ENCODE peak calls at places on chromosomes 5 and 9, in five cellular contexts. I is trophoblast cell, A is neuronal stem cell, U is H9, B is H1. D is an unnamed sample.

GRCh38 chr5:95826949-95827595 is 4.5 kb upstream of the GLRX start:
- DNase-seq in I (no peak), A (no peak), U (no peak), B (no peak), D (no peak)

GRCh38 chr5:93304851-93305250 is 276.2 kb downstream of the NR2F1-AS1 start:
- DNase-seq in I (no peak), B (no peak), U (no peak), A (no peak), D (no peak)

GRCh38 chr5:77629553-77630245 is 8.8 kb downstream of the OTP start:
- DNase-seq in U (peak; percentile 66), A (no peak), B (no peak), I (no peak), D (no peak)

GRCh38 chr9:137267933-137268355 is 9.6 kb upstream of the TOR4A start:
- DNase-seq in A (no peak), B (no peak), U (no peak), I (no peak), D (peak; percentile 79)

GRCh38 chr9:134040176-134040565 is 14.9 kb downstream of the BRD3OS start:
- DNase-seq in I (no peak), A (no peak), U (no peak), B (no peak), D (no peak)

GRCh38 chr5:16693879-16694278 is 77.1 kb upstream of the RETREG1 start:
- DNase-seq in A (no peak), B (no peak), I (no peak), U (no peak), D (no peak)

GRCh38 chr9:108921200-108921599 is 12.7 kb downstream of the ELP1 start:
- DNase-seq in B (no peak), A (no peak), U (no peak), I (no peak), D (no peak)

GRCh38 chr5:124301222-124301621 is 445.2 kb downstream of the ZNF608 start:
- DNase-seq in A (no peak), I (no peak), B (no peak), U (no peak), D (no peak)

GRCh38 chr9:5629312-5630037 is 568 bp downstream of the RIC1 start:
- DNase-seq in I (peak; percentile 33), A (peak; percentile 17), U (peak; percentile 39), B (no peak), D (peak; percentile 71)
- H4K8ac ChIP-seq in I (peak overlapping the region; percentile 3), A (no peak overlapping the region), U (no peak overlapping the region), B (peak overlapping the region; percentile 51), D (peak overlapping the region; percentile 75)

GRCh38 chr5:58543723-58544122 is 39.2 kb upstream of the RAB3C start:
- DNase-seq in U (no peak), I (peak; percentile 36), B (no peak), A (no peak), D (no peak)

GRCh38 chr5:58544926-58545325 is 37.9 kb upstream of the RAB3C start:
- DNase-seq in U (no peak), B (no peak), A (no peak), I (no peak), D (no peak)

GRCh38 chr5:58545912-58546311 is 37.0 kb upstream of the RAB3C start:
- DNase-seq in A (no peak), I (peak; percentile 43), U (no peak), B (no peak), D (no peak)

GRCh38 chr5:58544195-58544594 is 38.7 kb upstream of the RAB3C start:
- DNase-seq in I (no peak), B (no peak), U (no peak), A (no peak), D (no peak)

DNA sequence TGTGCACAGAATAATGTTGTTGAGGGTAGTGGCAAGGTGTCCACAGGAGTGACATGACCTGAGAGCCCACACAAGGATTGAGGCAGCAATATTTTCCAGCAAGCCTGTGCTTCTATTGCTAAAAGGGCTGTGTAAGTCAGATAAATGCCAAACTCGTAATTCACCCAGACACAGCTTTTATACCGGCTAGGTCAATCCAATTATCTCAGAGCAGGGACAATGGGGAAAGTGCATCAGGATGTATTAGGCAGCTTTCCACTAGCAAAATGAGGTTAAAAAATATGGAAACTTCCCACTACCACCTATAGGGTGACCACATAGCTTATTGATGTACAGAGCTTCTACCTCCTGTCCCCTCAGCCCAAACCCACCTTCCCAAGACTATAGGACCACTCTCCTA is 34.8 kb upstream of the RAB3C start:
- DNase-seq in U (no peak), A (no peak), I (no peak), B (no peak), D (no peak)
- H2BK12ac ChIP-seq in U (no peak overlapping the region), A (no peak overlapping the region), I (no peak overlapping the region), B (no peak overlapping the region), D (no peak overlapping the region)

DNA sequence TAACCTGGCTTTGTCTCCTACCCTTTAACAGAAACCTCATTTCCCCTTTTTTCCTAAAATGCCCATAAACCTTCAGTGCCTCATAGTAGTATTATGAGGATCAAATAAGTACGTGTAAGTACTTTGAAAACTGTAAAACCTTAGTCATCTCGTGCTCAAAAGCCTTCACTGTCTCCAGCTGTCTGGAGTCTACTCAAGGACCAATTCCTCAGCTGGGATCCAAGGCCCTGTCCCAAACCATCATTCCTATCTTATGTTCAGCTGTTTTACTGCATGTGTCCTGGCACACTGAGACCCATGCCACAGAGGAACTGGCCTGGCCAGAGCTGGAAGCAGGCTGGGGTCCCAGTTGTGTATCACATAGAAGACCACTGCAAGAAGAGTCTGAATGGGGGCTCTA is 15.9 kb downstream of the ADAMTSL1 start:
- DNase-seq in A (no peak), I (no peak), U (no peak), B (no peak), D (peak; percentile 22)
- H4K8ac ChIP-seq in A (no peak overlapping the region), I (no peak overlapping the region), U (no peak overlapping the region), B (no peak overlapping the region), D (no peak overlapping the region)

GRCh38 chr5:59095480-59095879 is 512.6 kb downstream of the RAB3C start:
- DNase-seq in I (no peak), A (no peak), B (no peak), U (no peak), D (peak; percentile 64)

GRCh38 chr5:59090323-59090722 is 507.4 kb downstream of the RAB3C start:
- DNase-seq in U (no peak), B (no peak), A (no peak), I (no peak), D (no peak)

GRCh38 chr5:59093329-59093728 is 510.5 kb downstream of the RAB3C start:
- DNase-seq in A (no peak), B (no peak), U (no peak), I (no peak), D (no peak)

GRCh38 chr5:59091965-59092364 is 509.1 kb downstream of the RAB3C start:
- DNase-seq in I (no peak), U (no peak), B (no peak), A (no peak), D (no peak)

DNA sequence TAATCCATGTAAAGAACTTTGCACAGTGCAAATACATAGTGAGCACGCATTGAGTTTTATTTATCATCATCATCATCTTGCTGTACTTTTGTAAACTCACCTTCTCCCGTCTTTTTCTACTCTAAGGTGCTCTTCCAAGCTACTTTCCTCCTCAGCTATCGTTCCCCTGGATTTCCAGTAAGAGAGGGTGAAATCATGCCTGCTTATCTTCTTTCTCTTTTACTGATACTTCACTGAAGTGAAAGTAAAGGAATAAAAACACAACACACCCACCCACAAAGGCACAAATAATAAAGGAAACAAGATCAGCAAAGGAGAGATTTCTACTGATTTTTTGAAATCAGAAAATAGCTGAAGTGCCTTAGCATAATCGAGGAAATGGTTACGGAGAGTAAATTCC is 509.9 kb downstream of the RAB3C start:
- DNase-seq in I (no peak), B (no peak), U (no peak), A (no peak), D (no peak)
- H2BK12ac ChIP-seq in I (no peak overlapping the region), B (no peak overlapping the region), U (no peak overlapping the region), A (no peak overlapping the region), D (no peak overlapping the region)

GRCh38 chr9:127715443-127716337 is at the start of the genes PTRH1 and TTC16:
- DNase-seq in U (peak; percentile 97), B (peak; percentile 77), A (peak; percentile 95), I (peak; percentile 97), D (peak; percentile 97)
- H4K8ac ChIP-seq in U (no peak within 1 kb of the TSS), B (peak within 1 kb of the TSS; percentile 11), A (no peak within 1 kb of the TSS), I (peak within 1 kb of the TSS; percentile 73), D (peak within 1 kb of the TSS; percentile 66)

DNA sequence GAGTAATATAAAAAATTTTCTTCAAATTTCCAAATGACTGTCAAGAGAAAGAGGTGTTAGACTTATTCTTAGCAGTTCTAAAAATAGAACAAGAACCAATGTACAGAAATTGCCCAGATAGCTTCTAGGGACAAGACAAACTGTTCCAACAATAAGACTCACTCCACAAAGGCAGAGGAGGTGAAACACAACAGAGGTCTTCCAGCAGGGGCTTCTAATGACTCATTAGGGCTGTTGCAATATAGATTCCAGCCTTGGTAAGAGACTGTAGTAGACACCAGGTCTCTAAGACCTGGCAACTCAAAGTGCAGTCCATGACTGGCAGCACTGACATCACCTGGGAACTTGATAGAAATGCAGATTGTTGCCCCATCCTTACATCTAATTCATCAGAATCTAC is 134.6 kb upstream of the VLDLR start:
- DNase-seq in B (no peak), I (no peak), A (no peak), U (no peak), D (no peak)
- H2BK12ac ChIP-seq in B (no peak overlapping the region), I (no peak overlapping the region), A (no peak overlapping the region), U (no peak overlapping the region), D (no peak overlapping the region)

GRCh38 chr9:89377411-89377810 is 59.1 kb downstream of the SECISBP2 start:
- DNase-seq in B (no peak), U (no peak), I (no peak), A (no peak), D (no peak)
- H4K8ac ChIP-seq in B (no peak overlapping the region), U (no peak overlapping the region), I (no peak overlapping the region), A (no peak overlapping the region), D (no peak overlapping the region)

GRCh38 chr9:83119873-83120272 is 56.9 kb upstream of the RASEF start:
- DNase-seq in B (no peak), I (no peak), A (no peak), U (no peak), D (no peak)
- H2BK12ac ChIP-seq in B (no peak overlapping the region), I (no peak overlapping the region), A (no peak overlapping the region), U (no peak overlapping the region), D (no peak overlapping the region)